ENCODE peak calls at places on chromosomes 3 and 15, in six cellular contexts. Y is GM12891, J is GM12878, N is K562, B is HepG2, G is H1. H is an unnamed sample.

GRCh38 chr3:127043041-127043641 is 60.2 kb downstream of the PLXNA1 start:
- DNase-seq in Y (no peak), J (no peak), N (no peak), B (no peak), G (peak), H (no peak)

GRCh38 chr3:73214846-73215245 is 153.4 kb downstream of the EBLN2 start:
- DNase-seq in Y (no peak), J (no peak), N (no peak), B (no peak), G (no peak), H (no peak)

GRCh38 chr15:45378149-45378912 is at the start of gene GATM:
- DNase-seq in Y (peak), J (peak), N (no peak), B (no peak), G (peak), H (peak)

GRCh38 chr3:167372138-167372537 is 8.0 kb downstream of the ZBBX start:
- DNase-seq in Y (no peak), J (no peak), N (no peak), B (no peak), G (no peak), H (no peak)

GRCh38 chr3:66144792-66145733 is 75.7 kb upstream of the SLC25A26 start:
- DNase-seq in Y (no peak), J (no peak), N (no peak), B (no peak), G (no peak), H (no peak)

GRCh38 chr3:177744873-177745646 is 547.8 kb upstream of the TBL1XR1 start:
- DNase-seq in Y (no peak), J (no peak), N (no peak), B (no peak), G (no peak), H (no peak)

GRCh38 chr3:99049164-99049563 is 147.7 kb upstream of the DCBLD2 start:
- DNase-seq in Y (no peak), J (no peak), N (no peak), B (no peak), G (no peak), H (no peak)

GRCh38 chr15:34942363-34942762 is 27.2 kb downstream of the AQR start:
- DNase-seq in Y (no peak), J (no peak), N (no peak), B (no peak), G (no peak), H (no peak)

GRCh38 chr3:16377196-16377595 is 112.2 kb downstream of the OXNAD1 start:
- DNase-seq in Y (no peak), J (peak), N (no peak), B (no peak), G (no peak), H (no peak)

GRCh38 chr3:8888296-8888915 is 74.9 kb downstream of the RAD18 start:
- DNase-seq in Y (no peak), J (no peak), N (no peak), B (no peak), G (no peak), H (no peak)

GRCh38 chr3:48110463-48110862 is 77.8 kb downstream of the CDC25A start:
- DNase-seq in Y (no peak), J (no peak), N (no peak), B (no peak), G (no peak), H (no peak)

GRCh38 chr3:195802261-195802701 is 9.4 kb downstream of the MUC4 start:
- DNase-seq in Y (no peak), J (no peak), N (no peak), B (no peak), G (no peak), H (no peak)

GRCh38 chr15:77898811-77899730 is 178.4 kb downstream of the TBC1D2B start:
- DNase-seq in Y (no peak), J (no peak), N (peak), B (no peak), G (no peak), H (no peak)

GRCh38 chr15:60905587-60905986 is 323.5 kb downstream of the RORA start:
- DNase-seq in Y (no peak), J (no peak), N (no peak), B (no peak), G (no peak), H (no peak)

GRCh38 chr3:101128786-101129185 is 135.6 kb upstream of the ABI3BP start:
- DNase-seq in Y (no peak), J (no peak), N (no peak), B (no peak), G (no peak), H (no peak)

GRCh38 chr15:61151791-61152190 is 77.3 kb downstream of the RORA start:
- DNase-seq in Y (no peak), J (no peak), N (no peak), B (no peak), G (no peak), H (no peak)

GRCh38 chr15:31845791-31846190 is 184.5 kb upstream of the CHRNA7 start:
- DNase-seq in Y (no peak), J (no peak), N (no peak), B (no peak), G (no peak), H (no peak)

GRCh38 chr15:31842532-31843195 is 187.7 kb upstream of the CHRNA7 start:
- DNase-seq in Y (no peak), J (no peak), N (no peak), B (no peak), G (no peak), H (no peak)

GRCh38 chr15:31839388-31839787 is 190.9 kb upstream of the CHRNA7 start:
- DNase-seq in Y (no peak), J (no peak), N (no peak), B (no peak), G (no peak), H (no peak)

GRCh38 chr15:31843426-31844055 is 186.8 kb upstream of the CHRNA7 start:
- DNase-seq in Y (no peak), J (no peak), N (no peak), B (no peak), G (no peak), H (no peak)

GRCh38 chr15:31840849-31841476 is 189.4 kb upstream of the CHRNA7 start:
- DNase-seq in Y (no peak), J (no peak), N (no peak), B (no peak), G (no peak), H (no peak)
- TF ChIP-seq TAF1 in Y (no peak), J (no peak), N (no peak), B (no peak), G (no peak), H (no peak)

GRCh38 chr3:31294430-31295149 is 238.1 kb upstream of the STT3B start:
- DNase-seq in Y (no peak), J (no peak), N (no peak), B (no peak), G (no peak), H (no peak)
- TF ChIP-seq POLR2A in Y (no peak), J (no peak), N (no peak), B (no peak), G (no peak), H (no peak)

GRCh38 chr3:46998121-46998851 is 18.8 kb downstream of the NBEAL2 start:
- DNase-seq in Y (peak), J (no peak), N (peak), B (peak), G (peak), H (peak)
- TF ChIP-seq POLR2AphosphoS5 in Y (peak), J (no peak), N (no peak), B (no peak), G (no peak), H (no peak)

DNA sequence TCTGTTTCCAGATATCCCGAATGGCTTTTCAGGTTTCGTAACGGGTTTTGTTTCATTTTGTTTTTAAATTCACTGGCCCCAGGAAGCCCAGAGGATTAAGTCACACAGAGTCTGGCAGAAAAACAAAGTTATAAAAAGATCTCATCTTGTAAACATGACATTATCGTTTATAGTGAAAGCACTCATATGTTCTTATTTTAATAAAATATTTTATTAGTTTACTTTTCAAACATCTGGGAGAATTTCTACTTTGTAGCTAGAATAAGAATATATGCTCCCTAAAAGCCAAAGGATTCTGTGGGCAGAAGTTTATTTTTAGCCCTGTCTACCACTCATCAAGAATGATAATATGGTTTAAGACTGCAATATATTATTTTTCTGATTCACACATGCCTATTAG is 149.3 kb upstream of the SLC2A2 start:
- DNase-seq in Y (no peak), J (no peak), N (no peak), B (no peak), G (no peak), H (no peak)
- TF ChIP-seq TAF1 in Y (no peak), J (no peak), N (no peak), B (no peak), G (no peak), H (no peak)